ENCODE peak calls at places on chromosomes 6 and 20, in four cellular contexts. I is NAMALWA; K is stimulated activated CD8-positive, alpha-beta memory T cell treated with anti-CD3 and anti-CD28 coated beads, Interleukin-4, amount 100 ng/mL, for 48 hours; R is NCI-H2171 treated with DMSO at 0.1 percent for 48 hours. C is an unnamed sample.

GRCh38 chr20:2859330-2860121 is 13.8 kb upstream of the PTPRA start:
- DNase-seq in K (no peak), R (no peak), I (no peak), C (peak)

GRCh38 chr20:62063981-62064787 is 1.5 kb downstream of the TAF4 start:
- DNase-seq in K (no peak), I (no peak), R (no peak), C (no peak)

GRCh38 chr20:49562341-49563014 is 5.5 kb downstream of the PTGIS start:
- DNase-seq in I (no peak), R (no peak), K (peak), C (peak)

GRCh38 chr20:57653546-57653900 is 33.3 kb upstream of the ZBP1 start:
- DNase-seq in R (no peak), K (no peak), I (no peak), C (no peak)

GRCh38 chr6:31952140-31952805 is 6.4 kb downstream of the CFB start:
- DNase-seq in K (peak), I (no peak), R (peak), C (peak)

GRCh38 chr6:148516116-148517016 is 173.7 kb downstream of the SASH1 start:
- DNase-seq in I (no peak), K (no peak), R (no peak), C (no peak)

GRCh38 chr20:62361799-62362589 is 5.1 kb downstream of the LAMA5 start:
- DNase-seq in I (no peak), R (no peak), K (no peak), C (peak)

GRCh38 chr20:19783966-19784401 is 25.9 kb downstream of the RIN2 start:
- DNase-seq in K (no peak), R (no peak), I (no peak), C (peak)

GRCh38 chr20:46690219-46691111 is 1.2 kb upstream of the TP53RK start:
- DNase-seq in I (no peak), K (no peak), R (no peak), C (no peak)

GRCh38 chr20:35395728-35396127 is 16.0 kb downstream of the UQCC1 start:
- DNase-seq in I (no peak), R (no peak), K (no peak), C (peak)

GRCh38 chr6:155801046-155801445 is 345.4 kb upstream of the NOX3 start:
- DNase-seq in R (no peak), I (no peak), K (no peak), C (no peak)

GRCh38 chr6:137271245-137272183 is 52.3 kb upstream of the IFNGR1 start:
- DNase-seq in K (no peak), R (peak), I (peak), C (peak)

GRCh38 chr20:21437816-21438215 is 40.5 kb upstream of the NKX2-4 start:
- DNase-seq in R (no peak), I (no peak), K (no peak), C (no peak)

GRCh38 chr6:82022614-82023102 is 224.9 kb downstream of the IBTK start:
- DNase-seq in K (no peak), R (no peak), I (no peak), C (peak)

GRCh38 chr6:25954756-25955155 is 7.8 kb upstream of the TRIM38 start:
- DNase-seq in I (no peak), K (no peak), R (no peak), C (no peak)

GRCh38 chr6:43945778-43946100 is 175.7 kb downstream of the VEGFA start:
- DNase-seq in K (no peak), R (no peak), I (no peak), C (no peak)

GRCh38 chr6:34922177-34922663 is 33.2 kb downstream of the ANKS1A start:
- DNase-seq in R (no peak), I (no peak), K (no peak), C (peak)

GRCh38 chr6:72218125-72218524 is 331.8 kb downstream of the RIMS1 start:
- DNase-seq in K (no peak), I (peak), R (no peak), C (peak)

GRCh38 chr6:29968130-29968529 is 25.8 kb downstream of the HLA-A start:
- DNase-seq in R (no peak), I (no peak), K (no peak), C (peak)

GRCh38 chr6:160239929-160240690 is 18.5 kb downstream of the SLC22A2 start:
- DNase-seq in R (no peak), I (no peak), K (no peak), C (no peak)

GRCh38 chr20:38135641-38136420 is 29.2 kb downstream of the TGM2 start:
- DNase-seq in K (no peak), R (no peak), I (no peak), C (no peak)

GRCh38 chr6:165847407-165848098 is 184.5 kb upstream of the PDE10A start:
- DNase-seq in I (no peak), R (no peak), K (no peak), C (no peak)

GRCh38 chr6:157953580-157954091 is 28.0 kb upstream of the SYNJ2 start:
- DNase-seq in R (no peak), I (no peak), K (peak), C (no peak)

GRCh38 chr6:118704911-118705310 is 53.5 kb upstream of the CEP85L start:
- DNase-seq in K (no peak), I (no peak), R (no peak), C (no peak)

GRCh38 chr6:36874016-36874442 is 574 bp downstream of the PPIL1 start:
- DNase-seq in I (no peak), R (peak), K (no peak), C (peak)

GRCh38 chr6:118905851-118906250 is 11.9 kb downstream of the ASF1A start:
- DNase-seq in I (no peak), K (no peak), R (no peak), C (no peak)

GRCh38 chr6:138430361-138431145 is 26.5 kb downstream of the HEBP2 start:
- DNase-seq in I (no peak), R (peak), K (no peak), C (no peak)

GRCh38 chr20:2742934-2743559 is 50.5 kb downstream of the EBF4 start:
- DNase-seq in R (peak), I (peak), K (peak), C (peak)

C was measured in A172.